ENCODE peak calls at places on chromosome 7, in seven cellular contexts. N is cardiac muscle cell, U is gastrocnemius medialis, I is aorta, L is substantia nigra, Y is heart right ventricle, K is mammary epithelial cell. J is an unnamed sample.

GRCh38 chr7:137606061-137606674 is 240.6 kb downstream of the DGKI start:
- DNase-seq in N (peak), U (no peak), I (no peak), L (no peak), Y (no peak), K (peak), J (no peak)

GRCh38 chr7:128359336-128359735 is 2.2 kb downstream of the PRRT4 start:
- DNase-seq in N (no peak), U (no peak), I (no peak), L (no peak), Y (no peak), K (no peak), J (no peak)

GRCh38 chr7:77482015-77482414 is 55.1 kb upstream of the PTPN12 start:
- DNase-seq in N (no peak), U (no peak), I (no peak), L (no peak), Y (no peak), K (peak), J (peak)

GRCh38 chr7:44811093-44811492 is 14.6 kb downstream of the PPIA start:
- DNase-seq in N (no peak), U (no peak), I (no peak), L (no peak), Y (no peak), K (peak), J (no peak)

GRCh38 chr7:113608786-113609185 is 310.0 kb downstream of the PPP1R3A start:
- DNase-seq in N (no peak), U (no peak), I (no peak), L (no peak), Y (no peak), K (no peak), J (no peak)

GRCh38 chr7:117338020-117338419 is 15.2 kb upstream of the WNT2 start:
- DNase-seq in N (no peak), U (no peak), I (no peak), L (no peak), Y (no peak), K (no peak), J (no peak)

GRCh38 chr7:40429821-40430220 is 295.0 kb downstream of the SUGCT start:
- DNase-seq in N (no peak), U (no peak), I (no peak), L (no peak), Y (no peak), K (no peak), J (no peak)

GRCh38 chr7:27101906-27102577 is 441 bp downstream of the HOXA2 start:
- DNase-seq in N (no peak), U (no peak), I (peak), L (no peak), Y (no peak), K (no peak), J (no peak)

GRCh38 chr7:92161271-92161670 is 17.7 kb downstream of the LRRD1 start:
- DNase-seq in N (no peak), U (no peak), I (no peak), L (no peak), Y (no peak), K (no peak), J (no peak)

GRCh38 chr7:44194069-44194468 is 4.8 kb upstream of the GCK start:
- DNase-seq in N (no peak), U (no peak), I (no peak), L (no peak), Y (no peak), K (peak), J (no peak)

GRCh38 chr7:47336178-47337020 is 245.5 kb downstream of the TNS3 start:
- DNase-seq in N (no peak), U (peak), I (peak), L (no peak), Y (peak), K (peak), J (no peak)

GRCh38 chr7:76220185-76221057 is 18.7 kb downstream of the SRRM3 start:
- DNase-seq in N (peak), U (no peak), I (no peak), L (peak), Y (no peak), K (peak), J (no peak)

GRCh38 chr7:47576031-47576908 is 5.6 kb downstream of the TNS3 start:
- DNase-seq in N (no peak), U (no peak), I (peak), L (no peak), Y (peak), K (peak), J (peak)

GRCh38 chr7:135672560-135673359 is 10.4 kb downstream of the STMP1 start:
- DNase-seq in N (peak), U (no peak), I (no peak), L (no peak), Y (no peak), K (peak), J (no peak)

GRCh38 chr7:114659409-114659808 is 244.8 kb downstream of the FOXP2 start:
- DNase-seq in N (no peak), U (no peak), I (no peak), L (no peak), Y (no peak), K (no peak), J (no peak)

GRCh38 chr7:130296221-130296951 is 3.4 kb downstream of the CPA4 start:
- DNase-seq in N (no peak), U (no peak), I (no peak), L (no peak), Y (no peak), K (no peak), J (no peak)

GRCh38 chr7:103447073-103447960 is 1.3 kb upstream of the SLC26A5 start:
- DNase-seq in N (peak), U (no peak), I (no peak), L (peak), Y (no peak), K (peak), J (peak)

GRCh38 chr7:47578581-47579270 is 3.2 kb downstream of the TNS3 start:
- DNase-seq in N (no peak), U (no peak), I (peak), L (no peak), Y (no peak), K (peak), J (no peak)

GRCh38 chr7:74612015-74612829 is 45.3 kb upstream of the GTF2I start:
- DNase-seq in N (peak), U (no peak), I (no peak), L (peak), Y (peak), K (peak), J (peak)

GRCh38 chr7:111639894-111640293 is 77.6 kb upstream of the IMMP2L start:
- DNase-seq in N (no peak), U (no peak), I (no peak), L (no peak), Y (no peak), K (no peak), J (no peak)

GRCh38 chr7:100000239-100000638 is 15.2 kb upstream of the ZKSCAN1 start:
- DNase-seq in N (no peak), U (no peak), I (no peak), L (no peak), Y (no peak), K (no peak), J (no peak)

GRCh38 chr7:99992330-99993037 is 16.7 kb upstream of the AZGP1 start:
- DNase-seq in N (no peak), U (no peak), I (no peak), L (no peak), Y (peak), K (no peak), J (no peak)

GRCh38 chr7:99994819-99995218 is 19.0 kb upstream of the AZGP1 start:
- DNase-seq in N (no peak), U (no peak), I (no peak), L (no peak), Y (no peak), K (no peak), J (no peak)

GRCh38 chr7:99997545-99998137 is 17.8 kb upstream of the ZKSCAN1 start:
- DNase-seq in N (peak), U (no peak), I (peak), L (peak), Y (peak), K (no peak), J (peak)

DNA sequence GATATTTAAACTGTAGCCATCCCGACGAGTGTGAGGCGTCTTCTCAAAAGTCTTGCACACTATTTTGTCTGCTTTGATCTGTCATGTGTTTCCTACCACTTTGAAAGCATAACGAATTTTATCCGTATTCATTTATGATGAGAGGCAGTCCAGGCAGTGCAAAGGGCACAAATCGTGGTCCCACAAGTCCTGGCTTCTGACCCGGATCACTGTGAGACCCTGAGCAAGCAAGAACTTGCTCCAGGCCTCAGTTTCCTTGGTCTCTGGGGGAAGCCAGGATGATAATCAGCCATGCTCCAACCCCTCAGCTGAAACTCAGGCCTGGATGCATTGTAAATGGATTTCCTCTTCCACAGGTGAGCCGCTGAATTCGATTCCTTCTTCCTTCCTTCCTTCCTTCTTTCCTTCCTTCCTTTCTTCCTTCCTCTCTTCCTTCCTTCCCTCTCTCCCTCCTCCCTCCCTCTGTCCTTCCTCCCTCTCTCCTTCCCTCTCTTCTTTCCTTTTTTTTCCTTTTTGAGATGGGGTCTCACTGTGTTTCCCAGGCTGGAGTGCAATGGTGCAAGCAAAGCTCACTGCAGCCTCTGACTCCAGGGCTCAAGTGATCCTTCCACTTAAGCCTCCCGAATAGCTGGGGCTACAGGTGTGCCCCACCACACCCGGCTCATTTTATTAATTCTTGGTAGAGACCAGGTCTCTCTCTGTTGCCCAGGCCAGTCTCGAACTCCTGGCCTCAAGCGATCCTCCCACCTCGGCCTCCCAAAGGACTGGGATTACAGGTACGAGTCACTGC is 18.4 kb upstream of the ZKSCAN1 start:
- DNase-seq in N (no peak), U (no peak), I (no peak), L (no peak), Y (no peak), K (no peak), J (no peak)
- H3K27ac ChIP-seq in N (peak), U (peak), I (no peak), L (peak), Y (peak), K (no peak), J (peak)

GRCh38 chr7:12686234-12686893 is 1.1 kb upstream of the ARL4A start:
- DNase-seq in N (peak), U (peak), I (peak), L (peak), Y (peak), K (peak), J (peak)
- H3K27ac ChIP-seq in N (peak), U (peak), I (no peak), L (peak), Y (peak), K (peak), J (peak)

GRCh38 chr7:94195813-94196212 is 191.7 kb upstream of the BET1 start:
- DNase-seq in N (no peak), U (no peak), I (no peak), L (no peak), Y (no peak), K (no peak), J (no peak)

GRCh38 chr7:94188350-94188749 is 184.2 kb upstream of the BET1 start:
- DNase-seq in N (no peak), U (no peak), I (no peak), L (no peak), Y (no peak), K (no peak), J (no peak)

GRCh38 chr7:94195201-94195600 is 191.0 kb upstream of the BET1 start:
- DNase-seq in N (no peak), U (no peak), I (no peak), L (no peak), Y (no peak), K (no peak), J (no peak)

GRCh38 chr7:94190599-94191061 is 186.5 kb upstream of the BET1 start:
- DNase-seq in N (no peak), U (no peak), I (peak), L (no peak), Y (no peak), K (peak), J (no peak)
- H3K27ac ChIP-seq in N (no peak), U (no peak), I (no peak), L (no peak), Y (no peak), K (no peak), J (no peak)

GRCh38 chr7:24755096-24755495 is 2.2 kb downstream of the GSDME start:
- DNase-seq in N (no peak), U (no peak), I (no peak), L (no peak), Y (no peak), K (peak), J (no peak)
- H3K27ac ChIP-seq in N (no peak), U (peak), I (no peak), L (no peak), Y (no peak), K (peak), J (no peak)

GRCh38 chr7:80603940-80604339 is 34.5 kb upstream of the CD36 start:
- DNase-seq in N (no peak), U (no peak), I (no peak), L (no peak), Y (no peak), K (no peak), J (no peak)

GRCh38 chr7:80600046-80600445 is 38.4 kb upstream of the CD36 start:
- DNase-seq in N (no peak), U (no peak), I (no peak), L (no peak), Y (no peak), K (no peak), J (no peak)

GRCh38 chr7:80604436-80604835 is 34.0 kb upstream of the CD36 start:
- DNase-seq in N (no peak), U (no peak), I (no peak), L (no peak), Y (no peak), K (no peak), J (no peak)

GRCh38 chr7:80597875-80598274 is 40.6 kb upstream of the CD36 start:
- DNase-seq in N (no peak), U (no peak), I (no peak), L (no peak), Y (no peak), K (no peak), J (no peak)

GRCh38 chr7:80602007-80602406 is 36.4 kb upstream of the CD36 start:
- DNase-seq in N (peak), U (no peak), I (no peak), L (no peak), Y (no peak), K (no peak), J (no peak)
- H3K27ac ChIP-seq in N (no peak), U (peak), I (no peak), L (no peak), Y (peak), K (no peak), J (no peak)

GRCh38 chr7:142870575-142871259 is 14.8 kb downstream of the TRPV6 start:
- DNase-seq in N (no peak), U (no peak), I (no peak), L (no peak), Y (no peak), K (no peak), J (no peak)
- H3K27ac ChIP-seq in N (no peak), U (no peak), I (no peak), L (no peak), Y (no peak), K (no peak), J (no peak)

J was measured in pancreas.